ENCODE peak calls at places on chromosomes 6 and 20, in seven cellular contexts. K is BJ, P is thoracic aorta, M is mucosa of descending colon, H is choroid plexus epithelial cell, A is body of pancreas, B is fibroblast of lung. E is an unnamed sample.

GRCh38 chr6:158049055-158050028 is 67.7 kb downstream of the SYNJ2 start:
- DNase-seq in K (no peak), P (no peak), M (peak), H (no peak), A (no peak), B (no peak), E (no peak)

GRCh38 chr6:82924799-82925535 is 140.7 kb downstream of the UBE3D start:
- DNase-seq in K (no peak), P (no peak), M (no peak), H (peak), A (no peak), B (peak), E (no peak)

GRCh38 chr6:71706523-71706922 is 179.8 kb upstream of the RIMS1 start:
- DNase-seq in K (no peak), P (no peak), M (no peak), H (no peak), A (no peak), B (no peak), E (no peak)

GRCh38 chr6:79193971-79194370 is 40.5 kb downstream of the HMGN3 start:
- DNase-seq in K (no peak), P (no peak), M (no peak), H (no peak), A (no peak), B (peak), E (no peak)

GRCh38 chr20:19460386-19460785 is 247.9 kb downstream of the SLC24A3 start:
- DNase-seq in K (peak), P (no peak), M (no peak), H (peak), A (no peak), B (peak), E (no peak)

GRCh38 chr20:60123096-60123495 is 164.9 kb downstream of the CDH26 start:
- DNase-seq in K (no peak), P (no peak), M (no peak), H (no peak), A (no peak), B (no peak), E (no peak)

GRCh38 chr20:36407196-36407733 is 101.1 kb downstream of the DLGAP4 start:
- DNase-seq in K (no peak), P (no peak), M (no peak), H (peak), A (no peak), B (no peak), E (no peak)

GRCh38 chr20:33922224-33922623 is 71.5 kb upstream of the RALY start:
- DNase-seq in K (no peak), P (no peak), M (no peak), H (no peak), A (no peak), B (no peak), E (no peak)

GRCh38 chr6:152748843-152749242 is 1.8 kb upstream of the VIP start:
- DNase-seq in K (no peak), P (no peak), M (no peak), H (peak), A (no peak), B (peak), E (no peak)

GRCh38 chr6:44556046-44556445 is 168.5 kb downstream of the CDC5L start:
- DNase-seq in K (no peak), P (no peak), M (no peak), H (no peak), A (peak), B (no peak), E (no peak)

GRCh38 chr6:109304284-109305015 is 77.8 kb downstream of the CD164 start:
- DNase-seq in K (no peak), P (no peak), M (no peak), H (no peak), A (peak), B (no peak), E (peak)

GRCh38 chr20:59565768-59566461 is 38.4 kb upstream of the PHACTR3 start:
- DNase-seq in K (no peak), P (no peak), M (no peak), H (no peak), A (no peak), B (no peak), E (no peak)

GRCh38 chr6:25942561-25943147 is 12.2 kb upstream of the SLC17A2 start:
- DNase-seq in K (no peak), P (no peak), M (no peak), H (peak), A (no peak), B (peak), E (no peak)

GRCh38 chr6:160927416-160927815 is 64.2 kb upstream of the MAP3K4 start:
- DNase-seq in K (no peak), P (no peak), M (no peak), H (no peak), A (no peak), B (no peak), E (no peak)

GRCh38 chr6:129575378-129576118 is 134.4 kb downstream of the ARHGAP18 start:
- DNase-seq in K (peak), P (no peak), M (no peak), H (peak), A (peak), B (peak), E (no peak)

GRCh38 chr20:48502016-48502415 is 325.8 kb downstream of the PREX1 start:
- DNase-seq in K (no peak), P (no peak), M (no peak), H (no peak), A (no peak), B (no peak), E (no peak)

GRCh38 chr20:36175475-36175995 is 21.0 kb downstream of the EPB41L1 start:
- DNase-seq in K (no peak), P (no peak), M (peak), H (no peak), A (no peak), B (no peak), E (no peak)

GRCh38 chr20:48702388-48703041 is 125.3 kb downstream of the PREX1 start:
- DNase-seq in K (no peak), P (no peak), M (no peak), H (no peak), A (no peak), B (no peak), E (no peak)

GRCh38 chr6:83378621-83379388 is 52.0 kb downstream of the ME1 start:
- DNase-seq in K (peak), P (no peak), M (no peak), H (peak), A (no peak), B (peak), E (peak)

GRCh38 chr20:47989957-47990356 is 204.7 kb upstream of the SULF2 start:
- DNase-seq in K (no peak), P (no peak), M (no peak), H (no peak), A (no peak), B (no peak), E (no peak)

GRCh38 chr6:56759521-56759920 is 116.8 kb upstream of the DST start:
- DNase-seq in K (no peak), P (no peak), M (no peak), H (no peak), A (no peak), B (no peak), E (no peak)

GRCh38 chr6:81944661-81945060 is 192.2 kb upstream of the TENT5A start:
- DNase-seq in K (no peak), P (no peak), M (no peak), H (no peak), A (no peak), B (no peak), E (no peak)

GRCh38 chr6:160177220-160177619 is 55.6 kb downstream of the SLC22A1 start:
- DNase-seq in K (no peak), P (no peak), M (no peak), H (no peak), A (no peak), B (no peak), E (no peak)

GRCh38 chr6:43989556-43990248 is 137.6 kb downstream of the MRPL14 start:
- DNase-seq in K (no peak), P (no peak), M (no peak), H (no peak), A (no peak), B (no peak), E (no peak)

GRCh38 chr6:141675957-141676356 is 456.8 kb upstream of the GJE1 start:
- DNase-seq in K (no peak), P (no peak), M (no peak), H (peak), A (no peak), B (peak), E (no peak)

GRCh38 chr20:4011226-4011975 is 4.0 kb downstream of the RNF24 start:
- DNase-seq in K (no peak), P (no peak), M (no peak), H (no peak), A (no peak), B (no peak), E (no peak)

GRCh38 chr6:168658059-168658458 is 217.1 kb downstream of the SMOC2 start:
- DNase-seq in K (no peak), P (no peak), M (no peak), H (no peak), A (no peak), B (no peak), E (no peak)
- TF ChIP-seq CTCF in K (no peak), P (no peak), M (no peak), H (no peak), A (no peak), B (no peak), E (peak)

DNA sequence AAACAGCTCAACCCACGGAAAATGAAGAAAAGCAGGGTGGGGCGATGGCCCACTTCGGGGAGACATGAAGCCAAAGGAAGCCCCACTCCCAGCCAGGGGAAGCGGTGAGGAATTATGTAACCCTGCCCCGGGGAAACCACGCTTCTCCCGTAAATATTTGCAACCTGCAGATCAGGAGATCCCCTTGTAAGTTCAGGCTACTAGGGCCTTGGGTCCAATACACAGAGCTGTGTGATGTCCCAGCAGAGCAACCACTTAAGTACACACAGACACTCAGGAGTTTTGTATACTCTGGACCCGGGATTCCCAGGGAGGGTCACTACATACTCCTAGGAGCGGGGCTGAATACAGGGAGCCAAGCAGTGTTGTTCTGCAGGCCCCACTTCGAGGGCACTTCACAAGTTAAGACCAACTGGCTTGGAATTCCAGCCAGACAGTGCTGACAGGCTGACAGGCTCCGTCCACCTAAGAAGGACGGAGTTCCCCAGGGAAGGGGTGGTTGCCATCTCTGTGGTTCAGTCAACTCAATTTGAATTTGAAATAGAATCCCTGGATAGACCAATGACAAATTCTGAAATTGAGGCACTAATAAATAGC is 301.4 kb upstream of the THEMIS start:
- DNase-seq in K (no peak), P (no peak), M (no peak), H (no peak), A (no peak), B (no peak), E (no peak)
- H3K4me3 ChIP-seq in K (no peak), P (no peak), M (no peak), H (no peak), A (no peak), B (no peak), E (no peak)

GRCh38 chr20:58086763-58087566 is 141.5 kb downstream of the ANKRD60 start:
- DNase-seq in K (no peak), P (no peak), M (peak), H (peak), A (peak), B (peak), E (no peak)
- TF ChIP-seq CTCF in K (peak), P (peak), M (peak), H (peak), A (peak), B (peak), E (peak)

DNA sequence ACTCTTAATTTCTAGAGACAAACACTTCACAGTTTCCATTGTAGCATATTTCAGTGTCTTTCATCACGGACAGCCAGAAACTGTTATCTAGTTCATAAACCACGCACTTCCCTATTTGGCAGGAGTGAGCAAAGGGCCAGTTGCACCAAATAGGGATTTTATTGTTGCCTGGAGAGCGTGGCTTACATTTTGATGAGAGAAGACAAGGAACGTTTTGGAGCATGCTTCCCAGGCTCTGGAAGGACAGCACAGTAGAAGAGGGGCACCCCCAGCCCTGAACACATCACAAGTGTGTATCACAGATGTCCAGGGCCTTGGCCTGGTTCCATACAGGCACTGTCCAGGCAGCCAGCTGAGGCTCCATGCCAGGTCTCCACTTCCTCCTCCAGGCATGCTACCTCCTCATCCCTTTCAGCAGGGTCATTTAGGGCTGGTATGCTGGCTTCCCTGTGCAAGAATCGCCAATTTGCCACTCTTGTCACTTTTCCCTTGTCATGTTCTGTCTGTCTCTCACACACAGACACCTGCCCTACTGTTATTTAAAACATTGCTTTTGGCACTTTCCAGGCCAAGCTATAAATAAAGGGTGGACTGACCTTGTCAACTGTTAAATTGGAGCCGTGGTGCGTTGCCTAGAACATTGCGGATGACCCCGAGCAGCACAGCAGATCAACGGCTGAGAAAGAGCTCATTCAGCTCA is 235.0 kb upstream of the GMDS start:
- DNase-seq in K (no peak), P (no peak), M (no peak), H (peak), A (no peak), B (no peak), E (no peak)
- H3K4me3 ChIP-seq in K (no peak), P (no peak), M (no peak), H (no peak), A (no peak), B (no peak), E (no peak)